ENCODE peak calls at places on chromosomes 1 and 21, in six cellular contexts. W, H, K, L, B and R are unnamed samples.

GRCh38 chr1:83996175-83996574 is 2.8 kb downstream of the TTLL7 start:
- DNase-seq in W (no peak), H (no peak), K (peak; percentile 39), L (no peak), B (no peak), R (no peak)

GRCh38 chr1:58395355-58395754 is 151.2 kb downstream of the OMA1 start:
- DNase-seq in W (no peak), H (no peak), K (no peak), L (peak; percentile 69), B (no peak), R (no peak)

GRCh38 chr21:37087188-37087587 is 14.1 kb downstream of the TTC3 start:
- DNase-seq in W (peak; percentile 16), H (no peak), K (peak; percentile 65), L (peak; percentile 24), B (no peak), R (no peak)

GRCh38 chr1:85894651-85895050 is 186.4 kb upstream of the ZNHIT6 start:
- DNase-seq in W (no peak), H (no peak), K (peak; percentile 17), L (peak; percentile 11), B (no peak), R (no peak)

GRCh38 chr1:12448746-12449177 is 169.2 kb downstream of the DHRS3 start:
- DNase-seq in W (no peak), H (no peak), K (no peak), L (peak; percentile 62), B (no peak), R (no peak)

GRCh38 chr1:209871006-209871405 is 43.2 kb downstream of the UTP25 start:
- DNase-seq in W (no peak), H (no peak), K (peak; percentile 87), L (no peak), B (no peak), R (no peak)

GRCh38 chr1:26429741-26430140 is 2.4 kb upstream of the DHDDS start:
- DNase-seq in W (no peak), H (no peak), K (peak; percentile 37), L (no peak), B (no peak), R (no peak)

GRCh38 chr1:147292012-147292411 is 49.5 kb downstream of the CHD1L start:
- DNase-seq in W (no peak), H (no peak), K (no peak), L (peak; percentile 72), B (no peak), R (no peak)

GRCh38 chr1:21263052-21263429 is 27.2 kb downstream of the ECE1 start:
- DNase-seq in W (no peak), H (no peak), K (no peak), L (no peak), B (no peak), R (no peak)

GRCh38 chr1:225762002-225762441 is 15.6 kb upstream of the SRP9 start:
- DNase-seq in W (peak; percentile 78), H (no peak), K (no peak), L (no peak), B (no peak), R (no peak)

GRCh38 chr1:210189426-210189825 is 43.2 kb upstream of the SERTAD4 start:
- DNase-seq in W (no peak), H (no peak), K (no peak), L (no peak), B (no peak), R (no peak)

GRCh38 chr21:31893841-31894240 is 21.0 kb downstream of the HUNK start:
- DNase-seq in W (no peak), H (no peak), K (no peak), L (no peak), B (no peak), R (no peak)

GRCh38 chr1:2148691-2149090 is 45.9 kb downstream of the FAAP20 start:
- DNase-seq in W (no peak), H (no peak), K (no peak), L (no peak), B (no peak), R (no peak)

GRCh38 chr1:181739214-181739613 is 255.9 kb downstream of the CACNA1E start:
- DNase-seq in W (no peak), H (no peak), K (no peak), L (no peak), B (no peak), R (no peak)

GRCh38 chr1:161085165-161085564 is 4.2 kb downstream of the NECTIN4 start:
- DNase-seq in W (no peak), H (no peak), K (no peak), L (no peak), B (no peak), R (no peak)

GRCh38 chr1:165842363-165843129 is 15.1 kb downstream of the UCK2 start:
- DNase-seq in W (peak; percentile 26), H (no peak), K (peak; percentile 29), L (no peak), B (no peak), R (no peak)

GRCh38 chr1:204565617-204566582 is 49.7 kb downstream of the MDM4 start:
- DNase-seq in W (peak; percentile 95), H (no peak), K (peak; percentile 89), L (peak; percentile 54), B (peak; percentile 29), R (peak; percentile 44)

GRCh38 chr1:109229531-109230127 is 15.9 kb downstream of the SARS1 start:
- DNase-seq in W (no peak), H (no peak), K (no peak), L (no peak), B (no peak), R (peak; percentile 16)

GRCh38 chr1:238690415-238690814 is 696.0 kb upstream of the CHRM3 start:
- DNase-seq in W (no peak), H (no peak), K (no peak), L (peak; percentile 3), B (no peak), R (no peak)

GRCh38 chr21:33975548-33976081 is 60.0 kb upstream of the ATP5PO start:
- DNase-seq in W (peak; percentile 41), H (no peak), K (no peak), L (no peak), B (peak; percentile 55), R (no peak)

GRCh38 chr21:45306832-45307571 is 19.3 kb upstream of the POFUT2 start:
- DNase-seq in W (no peak), H (peak; percentile 52), K (peak; percentile 54), L (no peak), B (no peak), R (peak; percentile 93)

GRCh38 chr1:155424091-155424490 is 103.4 kb downstream of the RUSC1 start:
- DNase-seq in W (no peak), H (no peak), K (no peak), L (no peak), B (no peak), R (no peak)